ENCODE peak calls at places on chromosome 10, in five cellular contexts. A is WERI-Rb-1, Z is lower lobe of right lung, O is Panc1, U is tibial nerve. S is an unnamed sample.

GRCh38 chr10:86592413-86592812 is 61.9 kb upstream of the OPN4 start:
- DNase-seq in A (peak; percentile 74), Z (no peak), O (no peak), U (no peak), S (no peak)

GRCh38 chr10:79239275-79239779 is 107.9 kb upstream of the PPIF start:
- DNase-seq in A (no peak), Z (peak; percentile 86), O (no peak), U (peak; percentile 43), S (peak; percentile 45)

GRCh38 chr10:129760003-129760315 is 204.1 kb downstream of the EBF3 start:
- DNase-seq in A (no peak), Z (peak; percentile 36), O (no peak), U (no peak), S (no peak)

GRCh38 chr10:98361131-98361633 is 53.8 kb downstream of the PYROXD2 start:
- DNase-seq in A (peak; percentile 87), Z (peak; percentile 75), O (no peak), U (peak; percentile 62), S (peak; percentile 100)

GRCh38 chr10:119441151-119441821 is 101.2 kb downstream of the RGS10 start:
- DNase-seq in A (no peak), Z (peak; percentile 43), O (no peak), U (peak; percentile 68), S (peak; percentile 96)

GRCh38 chr10:65126288-65126687 is 1605.1 kb downstream of the REEP3 start:
- DNase-seq in A (no peak), Z (no peak), O (no peak), U (no peak), S (no peak)

GRCh38 chr10:118900617-118901016 is 128.9 kb upstream of the NANOS1 start:
- DNase-seq in A (no peak), Z (no peak), O (no peak), U (no peak), S (no peak)

GRCh38 chr10:74993649-74994048 is 117.8 kb upstream of the SAMD8 start:
- DNase-seq in A (no peak), Z (no peak), O (no peak), U (no peak), S (no peak)

GRCh38 chr10:70462349-70462984 is 16.1 kb upstream of the PALD1 start:
- DNase-seq in A (no peak), Z (peak; percentile 66), O (no peak), U (peak; percentile 43), S (peak; percentile 58)

GRCh38 chr10:103466734-103467133 is 8.0 kb upstream of the CALHM1 start:
- DNase-seq in A (no peak), Z (no peak), O (no peak), U (no peak), S (no peak)

GRCh38 chr10:33123680-33124079 is 165.7 kb upstream of the ITGB1 start:
- DNase-seq in A (no peak), Z (no peak), O (no peak), U (no peak), S (peak; percentile 51)

GRCh38 chr10:98684019-98684899 is 237.5 kb upstream of the HPS1 start:
- DNase-seq in A (no peak), Z (no peak), O (no peak), U (no peak), S (no peak)

GRCh38 chr10:8242295-8242872 is 187.9 kb downstream of the GATA3 start:
- DNase-seq in A (no peak), Z (no peak), O (no peak), U (no peak), S (no peak)

GRCh38 chr10:47165711-47166404 is 134.1 kb upstream of the GDF10 start:
- DNase-seq in A (no peak), Z (peak; percentile 80), O (no peak), U (peak; percentile 56), S (peak; percentile 98)

GRCh38 chr10:128808921-128809440 is 658.1 kb upstream of the MGMT start:
- DNase-seq in A (no peak), Z (no peak), O (no peak), U (peak; percentile 11), S (no peak)

GRCh38 chr10:78924319-78925003 is 144.3 kb upstream of the ZMIZ1 start:
- DNase-seq in A (no peak), Z (no peak), O (no peak), U (no peak), S (no peak)

GRCh38 chr10:78891741-78892140 is 177.0 kb upstream of the ZMIZ1 start:
- DNase-seq in A (no peak), Z (no peak), O (no peak), U (no peak), S (no peak)

GRCh38 chr10:38007551-38007950 is 2.9 kb upstream of the ZNF33A start:
- DNase-seq in A (no peak), Z (no peak), O (no peak), U (no peak), S (no peak)

GRCh38 chr10:9668411-9668810 is 1349.3 kb upstream of the CELF2 start:
- DNase-seq in A (no peak), Z (no peak), O (no peak), U (no peak), S (no peak)

GRCh38 chr10:73819025-73819424 is 7.6 kb upstream of the NDST2 start:
- DNase-seq in A (no peak), Z (no peak), O (no peak), U (no peak), S (no peak)

GRCh38 chr10:73817826-73818225 is 6.4 kb upstream of the NDST2 start:
- DNase-seq in A (no peak), Z (no peak), O (no peak), U (no peak), S (no peak)

GRCh38 chr10:73818402-73818801 is 7.0 kb upstream of the NDST2 start:
- DNase-seq in A (no peak), Z (no peak), O (no peak), U (no peak), S (no peak)

GRCh38 chr10:73816917-73817729 is 5.7 kb upstream of the NDST2 start:
- DNase-seq in A (no peak), Z (no peak), O (no peak), U (no peak), S (peak; percentile 45)

GRCh38 chr10:73819513-73820093 is 8.2 kb upstream of the NDST2 start:
- DNase-seq in A (no peak), Z (peak; percentile 88), O (no peak), U (no peak), S (no peak)
- TF ChIP-seq CTCF in A (no peak), Z (no peak), O (no peak), U (no peak), S (no peak)

GRCh38 chr10:121310151-121310711 is 288.0 kb downstream of the FGFR2 start:
- DNase-seq in A (peak; percentile 38), Z (no peak), O (no peak), U (no peak), S (no peak)

GRCh38 chr10:121308046-121308445 is 290.2 kb downstream of the FGFR2 start:
- DNase-seq in A (no peak), Z (no peak), O (no peak), U (no peak), S (no peak)

GRCh38 chr10:121311812-121312443 is 286.3 kb downstream of the FGFR2 start:
- DNase-seq in A (no peak), Z (no peak), O (no peak), U (no peak), S (no peak)

GRCh38 chr10:121307411-121307980 is 290.7 kb downstream of the FGFR2 start:
- DNase-seq in A (no peak), Z (no peak), O (no peak), U (no peak), S (no peak)

DNA sequence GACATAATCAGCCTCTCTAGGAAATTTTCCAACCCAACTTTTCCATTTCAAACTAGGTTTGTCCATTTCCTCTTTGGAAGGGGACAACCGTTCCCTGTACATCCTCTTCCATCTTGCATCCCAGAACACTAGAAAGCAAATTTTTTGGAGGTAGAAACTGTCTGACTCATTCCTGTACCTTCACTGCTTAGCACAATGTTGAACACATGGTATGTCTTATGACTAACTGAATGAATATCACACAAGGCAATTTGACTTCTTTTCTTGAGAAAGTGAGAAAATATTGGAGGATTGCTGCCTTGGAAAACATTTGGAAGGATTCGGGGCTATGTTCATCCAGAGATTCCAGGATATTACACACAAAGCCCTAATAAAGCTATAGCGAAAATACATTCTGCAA is 289.1 kb downstream of the FGFR2 start:
- DNase-seq in A (no peak), Z (no peak), O (no peak), U (no peak), S (no peak)
- TF ChIP-seq CTCF in A (no peak), Z (no peak), O (no peak), U (no peak), S (no peak)

GRCh38 chr10:123746927-123747326 is 80.8 kb downstream of the GPR26 start:
- DNase-seq in A (no peak), Z (no peak), O (no peak), U (no peak), S (no peak)

GRCh38 chr10:123748711-123749110 is 82.6 kb downstream of the GPR26 start:
- DNase-seq in A (no peak), Z (no peak), O (no peak), U (no peak), S (no peak)

GRCh38 chr10:123746016-123746415 is 79.9 kb downstream of the GPR26 start:
- DNase-seq in A (no peak), Z (no peak), O (no peak), U (no peak), S (no peak)

GRCh38 chr10:123746520-123746919 is 80.4 kb downstream of the GPR26 start:
- DNase-seq in A (no peak), Z (no peak), O (no peak), U (no peak), S (no peak)

DNA sequence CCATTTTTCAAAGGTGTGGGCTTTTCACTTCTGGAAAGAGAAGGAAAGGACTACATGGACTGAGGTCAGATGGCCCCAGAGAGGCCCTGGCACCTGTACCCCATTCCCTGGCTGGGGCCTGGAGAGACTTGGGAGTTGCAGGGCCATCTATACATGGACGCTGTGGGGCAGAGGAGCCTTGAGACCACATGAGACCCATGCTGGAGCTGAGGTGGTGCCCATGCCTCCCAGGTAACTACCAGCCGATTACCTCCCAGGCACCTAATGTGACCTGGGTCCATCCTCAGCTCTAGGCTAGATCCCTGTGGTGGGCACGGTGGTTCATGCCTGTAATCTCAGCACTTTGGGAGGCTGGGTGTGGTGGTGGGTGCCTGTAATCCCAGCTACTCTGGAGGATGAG is 81.3 kb downstream of the GPR26 start:
- DNase-seq in A (no peak), Z (no peak), O (no peak), U (no peak), S (no peak)
- TF ChIP-seq CTCF in A (no peak), Z (no peak), O (no peak), U (no peak), S (no peak)

DNA sequence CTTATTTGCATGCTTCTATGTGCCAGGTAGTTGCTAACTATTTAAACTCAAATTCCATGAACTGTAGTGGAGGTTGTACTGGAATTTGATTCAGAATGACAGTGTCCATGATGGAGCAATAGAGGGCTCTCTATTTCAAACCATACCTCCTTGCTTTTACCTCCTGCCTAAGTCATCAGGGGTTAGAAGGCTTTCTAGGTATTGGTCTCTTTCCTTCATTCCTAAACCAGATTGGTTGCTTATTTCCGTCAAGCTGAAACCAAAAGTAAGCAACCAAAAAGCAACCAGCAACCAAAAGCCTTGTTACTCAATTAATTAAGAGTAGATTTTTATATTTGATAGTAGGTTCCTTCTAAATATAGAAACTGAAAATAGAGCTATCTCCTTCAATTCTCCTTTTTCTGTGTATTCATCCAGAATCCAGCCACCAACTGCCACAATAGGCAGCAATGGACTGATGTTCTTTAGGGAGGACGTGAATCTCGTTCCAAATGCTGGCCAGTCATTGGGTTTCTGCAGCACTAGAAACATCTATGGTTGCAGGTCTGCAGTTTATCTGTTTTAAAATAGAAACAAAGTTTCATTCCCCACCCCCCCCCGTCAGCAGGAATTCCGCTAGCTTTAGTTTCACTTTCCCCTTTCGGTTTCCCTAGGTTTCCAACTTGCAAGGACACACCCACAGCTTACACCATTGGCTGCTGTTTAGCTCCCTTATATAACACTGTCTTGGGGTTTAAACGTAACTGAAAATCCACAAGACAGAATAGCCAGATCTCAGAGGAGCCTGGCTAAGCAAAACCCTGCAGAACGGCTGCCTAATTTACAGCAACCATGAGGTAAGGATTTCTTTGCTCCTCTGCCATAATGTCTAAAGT is at the start of gene IFIT1:
- DNase-seq in A (no peak), Z (no peak), O (no peak), U (peak; percentile 73), S (peak; percentile 98)
- TF ChIP-seq CTCF in A (no peak), Z (no peak), O (peak; percentile 25), U (no peak), S (no peak)

S was measured in fibroblast of the aortic adventitia.